ENCODE peak calls at places on chromosomes 16 and 17, in six cellular contexts. X is right lobe of liver, D is tibial artery, M is neural progenitor cell, B is right atrium auricular region, R is vagina. Y is an unnamed sample.

GRCh38 chr17:31490991-31491793 is 99.7 kb downstream of the RAB11FIP4 start:
- DNase-seq in X (no peak), R (no peak), D (no peak), B (no peak), M (no peak), Y (peak; percentile 15)

GRCh38 chr16:71373073-71373472 is 14.6 kb downstream of the CALB2 start:
- DNase-seq in B (no peak), D (no peak), M (no peak), R (no peak), X (no peak), Y (no peak)

GRCh38 chr17:32693135-32693897 is 183.6 kb downstream of the MYO1D start:
- DNase-seq in R (no peak), X (no peak), B (no peak), D (no peak), M (no peak), Y (no peak)

GRCh38 chr17:47076171-47076570 is 97.1 kb upstream of the RPRML start:
- DNase-seq in D (no peak), B (no peak), X (no peak), M (no peak), R (no peak), Y (no peak)

GRCh38 chr17:35149941-35150340 is 2.3 kb downstream of the UNC45B start:
- DNase-seq in R (no peak), B (no peak), M (no peak), D (no peak), X (no peak), Y (no peak)

GRCh38 chr16:4380131-4381063 is 8.7 kb downstream of the VASN start:
- DNase-seq in R (no peak), X (no peak), B (no peak), D (no peak), M (no peak), Y (no peak)

GRCh38 chr16:81514041-81514559 is 69.5 kb downstream of the CMIP start:
- DNase-seq in M (no peak), R (no peak), D (no peak), X (peak; percentile 29), B (no peak), Y (peak; percentile 48)

GRCh38 chr17:51258756-51259573 is 884 bp downstream of the MBTD1 start:
- DNase-seq in X (peak; percentile 35), M (no peak), B (no peak), R (no peak), D (peak; percentile 21), Y (no peak)

GRCh38 chr16:24668481-24669001 is 60.9 kb upstream of the TNRC6A start:
- DNase-seq in X (no peak), R (no peak), M (no peak), D (peak; percentile 56), B (no peak), Y (no peak)

GRCh38 chr16:83615131-83615530 is 192.6 kb upstream of the HSBP1 start:
- DNase-seq in B (no peak), M (no peak), X (no peak), R (no peak), D (no peak), Y (no peak)

GRCh38 chr16:28309811-28310311 is 17.5 kb downstream of the SBK1 start:
- DNase-seq in D (no peak), B (no peak), R (no peak), M (no peak), X (no peak), Y (peak; percentile 54)

GRCh38 chr16:314351-314750 is 31.4 kb downstream of the PDIA2 start:
- DNase-seq in M (no peak), X (no peak), R (no peak), D (no peak), B (no peak), Y (no peak)

GRCh38 chr16:106623-107324 is 28.7 kb downstream of the MPG start:
- DNase-seq in X (no peak), M (peak; percentile 89), R (no peak), B (no peak), D (peak; percentile 59), Y (no peak)

GRCh38 chr17:36761203-36761945 is 160.0 kb downstream of the MRM1 start:
- DNase-seq in B (no peak), M (peak; percentile 94), X (no peak), D (no peak), R (no peak), Y (no peak)

GRCh38 chr16:74999683-75000480 is 1.1 kb downstream of the ZNRF1 start:
- DNase-seq in M (peak; percentile 58), D (peak; percentile 34), X (peak; percentile 72), R (no peak), B (peak; percentile 62), Y (peak; percentile 37)

GRCh38 chr17:5644065-5644464 is 59.8 kb upstream of the NLRP1 start:
- DNase-seq in D (no peak), M (no peak), X (no peak), R (no peak), B (no peak), Y (no peak)

DNA sequence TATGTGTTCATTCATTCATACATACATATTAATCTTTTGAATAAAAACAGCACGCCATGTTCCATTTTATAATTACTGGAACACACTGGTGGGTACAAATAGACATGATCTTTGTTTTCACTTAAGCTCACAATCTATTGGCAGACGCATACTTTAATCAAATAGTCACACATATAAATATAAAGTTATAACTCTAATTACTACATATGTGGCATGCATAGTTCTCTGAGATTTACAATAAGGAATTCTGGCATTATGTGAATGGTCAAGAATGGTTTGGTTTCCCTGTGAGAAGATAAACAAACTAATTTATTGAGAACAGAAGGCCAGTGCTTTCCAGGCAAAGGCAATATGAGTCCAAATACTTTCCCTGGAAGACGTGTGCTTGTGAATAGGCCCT is 576.2 kb downstream of the CDH8 start:
- DNase-seq in X (no peak), D (no peak), R (no peak), B (no peak), M (no peak), Y (no peak)
- TF ChIP-seq CTCF in X (no peak), D (no peak), R (no peak), B (no peak), M (no peak), Y (no peak)

GRCh38 chr17:40101367-40102210 is 1.2 kb upstream of the NR1D1 start:
- DNase-seq in R (no peak), M (no peak), B (no peak), D (no peak), X (no peak), Y (no peak)
- H3K4me1 ChIP-seq in R (peaks cover 79% of the 10 kb centered on the region), M (peaks cover 21% of the 10 kb centered on the region), B (peaks cover 73% of the 10 kb centered on the region), D (peaks cover 48% of the 10 kb centered on the region), X (peaks cover 48% of the 10 kb centered on the region), Y (peaks cover 70% of the 10 kb centered on the region)

DNA sequence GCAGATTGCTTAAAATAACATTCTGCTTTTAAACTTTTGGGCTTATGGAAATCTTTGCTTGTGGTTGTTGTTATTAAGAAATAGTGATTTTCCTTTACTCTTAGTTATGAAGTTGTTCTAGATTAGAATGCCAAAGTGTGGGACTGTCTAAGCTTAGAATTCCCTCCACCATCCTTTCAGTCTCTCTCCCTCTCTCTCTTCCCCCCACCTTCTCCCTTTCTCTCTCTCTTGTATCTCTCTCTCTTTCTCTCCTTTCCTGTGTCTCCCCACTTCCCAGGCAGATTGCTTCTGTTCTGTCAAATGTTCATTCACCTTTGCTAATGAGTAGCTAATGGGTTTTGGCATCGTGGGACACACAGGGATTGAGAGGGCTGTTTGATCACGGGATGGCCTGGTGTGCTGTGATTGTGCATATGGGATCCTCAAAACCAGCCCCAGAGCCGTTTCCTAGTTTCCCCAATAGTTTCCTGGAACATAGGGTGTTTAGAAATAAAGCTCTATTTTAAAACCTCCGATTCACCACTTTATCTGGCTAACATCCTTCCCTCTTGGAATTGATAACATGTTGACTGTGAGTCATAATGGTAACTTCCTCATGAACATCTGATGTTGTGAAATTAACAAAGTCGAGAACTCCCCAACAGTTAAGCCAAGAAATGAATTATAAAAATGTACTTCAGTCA is 502.6 kb downstream of the TMEM114 start:
- DNase-seq in X (no peak), M (no peak), R (no peak), B (no peak), D (no peak), Y (no peak)
- TF ChIP-seq CTCF in X (no peak), M (no peak), R (no peak), B (no peak), D (no peak), Y (no peak)

DNA sequence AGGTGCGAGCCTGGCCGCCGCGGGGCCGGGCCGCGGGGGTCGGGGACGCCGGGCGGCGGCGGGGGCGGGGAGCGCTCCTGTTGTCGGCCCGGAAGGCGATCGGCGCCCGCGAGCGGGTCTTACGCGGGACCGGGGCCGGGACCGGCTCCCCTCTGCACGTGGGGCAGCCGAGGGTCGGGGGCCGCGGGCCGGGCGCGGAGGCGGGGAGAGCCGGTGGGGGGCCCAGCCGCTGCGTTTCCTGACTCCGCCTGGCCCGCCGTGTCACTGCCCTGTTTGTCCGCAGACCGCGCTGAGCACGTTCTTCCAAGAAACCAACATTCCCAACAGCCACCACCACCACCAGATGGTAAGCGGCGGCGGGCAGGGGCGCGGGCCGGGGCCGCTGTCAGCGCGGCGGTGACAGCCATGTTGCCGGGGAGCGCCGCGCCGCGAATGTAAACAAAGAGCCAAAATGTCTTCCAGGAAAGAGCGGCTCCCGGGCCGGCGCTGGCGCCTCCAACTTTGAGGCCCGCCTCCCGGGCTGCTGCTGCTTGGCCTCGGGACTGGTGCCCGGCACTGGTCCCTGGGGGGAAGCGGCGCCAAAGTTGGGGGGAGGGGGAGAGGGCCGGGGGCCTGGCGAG is 586 bp downstream of the UBALD2 start:
- DNase-seq in M (peak; percentile 84), X (peak; percentile 70), B (no peak), R (no peak), D (peak; percentile 63), Y (peak; percentile 84)
- H3K4me1 ChIP-seq in M (peaks cover 23% of the 10 kb centered on the region), X (peaks cover 38% of the 10 kb centered on the region), B (peaks cover 61% of the 10 kb centered on the region), R (peaks cover 62% of the 10 kb centered on the region), D (peaks cover 27% of the 10 kb centered on the region), Y (peaks cover 70% of the 10 kb centered on the region)

Y was measured in psoas muscle.